ENCODE peak calls at places on chromosomes 12 and 14, in seven cellular contexts. One of them, this sample, is unnamed.
A peak's percentile ranks its signal among the peaks of the same experiment; 100 is the strongest.

GRCh38 chr14:52473557-52473956 is 78.7 kb downstream of the TXNDC16 start:
- DNase-seq in NB4: peak; percentile 46
- DNase-seq in Caco-2: peak; percentile 22
- DNase-seq in CD8-positive, alpha-beta T cell: no peak
- DNase-seq in stomach: no peak
- DNase-seq in lower lobe of right lung: no peak
- DNase-seq in dorsolateral prefrontal cortex: no peak
- DNase-seq in this sample: no peak

GRCh38 chr14:104681689-104682074 is 7.7 kb upstream of the INF2 start:
- DNase-seq in dorsolateral prefrontal cortex: peak; percentile 84
- DNase-seq in lower lobe of right lung: peak; percentile 87
- DNase-seq in NB4: no peak
- DNase-seq in stomach: peak; percentile 92
- DNase-seq in Caco-2: peak; percentile 42
- DNase-seq in CD8-positive, alpha-beta T cell: no peak
- DNase-seq in this sample: no peak

GRCh38 chr12:46959484-46959883 is 119.9 kb upstream of the PCED1B start:
- DNase-seq in Caco-2: no peak
- DNase-seq in CD8-positive, alpha-beta T cell: no peak
- DNase-seq in NB4: peak; percentile 17
- DNase-seq in lower lobe of right lung: no peak
- DNase-seq in dorsolateral prefrontal cortex: no peak
- DNase-seq in stomach: no peak
- DNase-seq in this sample: no peak

GRCh38 chr12:127340381-127340780 is 926.6 kb upstream of the TMEM132C start:
- DNase-seq in dorsolateral prefrontal cortex: no peak
- DNase-seq in lower lobe of right lung: no peak
- DNase-seq in Caco-2: no peak
- DNase-seq in stomach: no peak
- DNase-seq in NB4: no peak
- DNase-seq in CD8-positive, alpha-beta T cell: no peak
- DNase-seq in this sample: no peak

GRCh38 chr12:49964849-49965624 is 3.4 kb downstream of the AQP5 start:
- DNase-seq in CD8-positive, alpha-beta T cell: no peak
- DNase-seq in stomach: no peak
- DNase-seq in NB4: no peak
- DNase-seq in dorsolateral prefrontal cortex: peak; percentile 41
- DNase-seq in lower lobe of right lung: no peak
- DNase-seq in Caco-2: no peak
- DNase-seq in this sample: no peak

GRCh38 chr14:76656592-76656991 is 104.7 kb upstream of the VASH1 start:
- DNase-seq in CD8-positive, alpha-beta T cell: no peak
- DNase-seq in dorsolateral prefrontal cortex: no peak
- DNase-seq in lower lobe of right lung: no peak
- DNase-seq in stomach: no peak
- DNase-seq in NB4: no peak
- DNase-seq in Caco-2: no peak
- DNase-seq in this sample: no peak

GRCh38 chr12:1281683-1282366 is 290.8 kb downstream of the ERC1 start:
- DNase-seq in stomach: no peak
- DNase-seq in NB4: no peak
- DNase-seq in Caco-2: no peak
- DNase-seq in CD8-positive, alpha-beta T cell: no peak
- DNase-seq in lower lobe of right lung: no peak
- DNase-seq in dorsolateral prefrontal cortex: no peak
- DNase-seq in this sample: no peak

GRCh38 chr12:120132863-120133385 is 16.4 kb upstream of the RAB35 start:
- DNase-seq in NB4: no peak
- DNase-seq in CD8-positive, alpha-beta T cell: no peak
- DNase-seq in dorsolateral prefrontal cortex: no peak
- DNase-seq in Caco-2: no peak
- DNase-seq in stomach: peak; percentile 43
- DNase-seq in lower lobe of right lung: no peak
- DNase-seq in this sample: no peak

GRCh38 chr14:105927094-105927475 is 400.7 kb downstream of the TMEM121 start:
- DNase-seq in NB4: no peak
- DNase-seq in stomach: no peak
- DNase-seq in dorsolateral prefrontal cortex: peak; percentile 35
- DNase-seq in CD8-positive, alpha-beta T cell: no peak
- DNase-seq in lower lobe of right lung: peak; percentile 33
- DNase-seq in Caco-2: no peak
- DNase-seq in this sample: no peak

GRCh38 chr12:106149096-106149784 is 10.5 kb upstream of the NUAK1 start:
- DNase-seq in CD8-positive, alpha-beta T cell: no peak
- DNase-seq in dorsolateral prefrontal cortex: no peak
- DNase-seq in Caco-2: peak; percentile 57
- DNase-seq in stomach: no peak
- DNase-seq in NB4: peak; percentile 37
- DNase-seq in lower lobe of right lung: no peak
- DNase-seq in this sample: no peak

GRCh38 chr12:130850418-130851021 is 11.5 kb upstream of the STX2 start:
- DNase-seq in stomach: no peak
- DNase-seq in CD8-positive, alpha-beta T cell: no peak
- DNase-seq in Caco-2: no peak
- DNase-seq in NB4: no peak
- DNase-seq in lower lobe of right lung: no peak
- DNase-seq in dorsolateral prefrontal cortex: no peak
- DNase-seq in this sample: no peak

GRCh38 chr14:68932219-68932618 is 46.9 kb downstream of the ACTN1 start:
- DNase-seq in stomach: no peak
- DNase-seq in NB4: no peak
- DNase-seq in dorsolateral prefrontal cortex: no peak
- DNase-seq in CD8-positive, alpha-beta T cell: no peak
- DNase-seq in lower lobe of right lung: no peak
- DNase-seq in Caco-2: no peak
- DNase-seq in this sample: no peak

GRCh38 chr14:97306133-97306784 is 509.1 kb downstream of the VRK1 start:
- DNase-seq in NB4: no peak
- DNase-seq in stomach: no peak
- DNase-seq in dorsolateral prefrontal cortex: no peak
- DNase-seq in CD8-positive, alpha-beta T cell: no peak
- DNase-seq in Caco-2: no peak
- DNase-seq in lower lobe of right lung: no peak
- DNase-seq in this sample: no peak

GRCh38 chr14:21882226-21882625 is 208.6 kb upstream of the OR4E1 start:
- DNase-seq in stomach: no peak
- DNase-seq in dorsolateral prefrontal cortex: no peak
- DNase-seq in Caco-2: no peak
- DNase-seq in CD8-positive, alpha-beta T cell: no peak
- DNase-seq in lower lobe of right lung: no peak
- DNase-seq in NB4: no peak
- DNase-seq in this sample: no peak

GRCh38 chr12:45708363-45708762 is 21.1 kb upstream of the ARID2 start:
- DNase-seq in stomach: no peak
- DNase-seq in CD8-positive, alpha-beta T cell: no peak
- DNase-seq in Caco-2: no peak
- DNase-seq in NB4: no peak
- DNase-seq in lower lobe of right lung: no peak
- DNase-seq in dorsolateral prefrontal cortex: no peak
- DNase-seq in this sample: no peak

GRCh38 chr14:99069946-99070345 is 202.1 kb downstream of the BCL11B start:
- DNase-seq in stomach: no peak
- DNase-seq in CD8-positive, alpha-beta T cell: no peak
- DNase-seq in dorsolateral prefrontal cortex: no peak
- DNase-seq in lower lobe of right lung: no peak
- DNase-seq in NB4: no peak
- DNase-seq in Caco-2: no peak
- DNase-seq in this sample: no peak

GRCh38 chr14:103625361-103626095 is 3.5 kb upstream of the KLC1 start:
- DNase-seq in stomach: no peak
- DNase-seq in Caco-2: no peak
- DNase-seq in NB4: peak; percentile 61
- DNase-seq in dorsolateral prefrontal cortex: no peak
- DNase-seq in lower lobe of right lung: no peak
- DNase-seq in CD8-positive, alpha-beta T cell: peak; percentile 55
- DNase-seq in this sample: no peak

DNA sequence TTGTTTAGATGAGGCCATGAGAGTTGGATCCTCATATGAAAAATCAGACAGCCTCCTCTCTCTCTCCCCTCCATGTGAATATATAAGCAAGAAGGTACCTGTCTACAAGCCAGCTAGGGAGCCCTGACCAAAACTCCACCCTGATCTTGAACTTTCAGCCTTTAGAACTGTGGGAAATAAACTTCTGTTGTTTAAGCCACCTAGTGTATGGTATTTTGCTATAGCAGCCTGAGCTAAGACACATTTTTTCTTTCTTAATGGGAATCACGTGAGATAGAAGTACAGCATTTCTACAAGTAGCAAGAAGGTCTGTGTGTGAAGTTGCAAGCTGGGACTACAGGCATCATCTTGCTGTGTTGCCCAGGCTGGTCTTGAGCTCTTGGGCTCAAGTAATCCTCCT is 16.3 kb upstream of the ABHD12B start:
- DNase-seq in lower lobe of right lung: no peak
- DNase-seq in dorsolateral prefrontal cortex: no peak
- DNase-seq in stomach: no peak
- DNase-seq in Caco-2: no peak
- DNase-seq in CD8-positive, alpha-beta T cell: no peak
- DNase-seq in NB4: no peak
- DNase-seq in this sample: no peak
- TF ChIP-seq CTCF in lower lobe of right lung: no peak
- TF ChIP-seq CTCF in dorsolateral prefrontal cortex: no peak
- TF ChIP-seq CTCF in stomach: no peak
- TF ChIP-seq CTCF in Caco-2: no peak
- TF ChIP-seq CTCF in CD8-positive, alpha-beta T cell: no peak
- TF ChIP-seq CTCF in NB4: no peak
- TF ChIP-seq CTCF in this sample: no peak

GRCh38 chr14:101966742-101967141 is 2.4 kb downstream of the DYNC1H1 start:
- DNase-seq in Caco-2: no peak
- DNase-seq in CD8-positive, alpha-beta T cell: no peak
- DNase-seq in lower lobe of right lung: no peak
- DNase-seq in stomach: no peak
- DNase-seq in NB4: no peak
- DNase-seq in dorsolateral prefrontal cortex: no peak
- DNase-seq in this sample: no peak
- TF ChIP-seq CTCF in Caco-2: no peak
- TF ChIP-seq CTCF in CD8-positive, alpha-beta T cell: no peak
- TF ChIP-seq CTCF in lower lobe of right lung: no peak
- TF ChIP-seq CTCF in stomach: no peak
- TF ChIP-seq CTCF in NB4: no peak
- TF ChIP-seq CTCF in dorsolateral prefrontal cortex: no peak
- TF ChIP-seq CTCF in this sample: no peak

GRCh38 chr14:50037240-50037639 is 79.1 kb downstream of the VCPKMT start:
- DNase-seq in stomach: no peak
- DNase-seq in CD8-positive, alpha-beta T cell: no peak
- DNase-seq in Caco-2: no peak
- DNase-seq in NB4: no peak
- DNase-seq in dorsolateral prefrontal cortex: no peak
- DNase-seq in lower lobe of right lung: no peak
- DNase-seq in this sample: no peak

GRCh38 chr14:50039120-50039517 is 77.3 kb downstream of the VCPKMT start:
- DNase-seq in NB4: no peak
- DNase-seq in stomach: no peak
- DNase-seq in CD8-positive, alpha-beta T cell: no peak
- DNase-seq in lower lobe of right lung: no peak
- DNase-seq in dorsolateral prefrontal cortex: no peak
- DNase-seq in Caco-2: no peak
- DNase-seq in this sample: no peak

GRCh38 chr14:50039734-50040400 is 76.5 kb downstream of the VCPKMT start:
- DNase-seq in CD8-positive, alpha-beta T cell: no peak
- DNase-seq in NB4: peak; percentile 85
- DNase-seq in stomach: no peak
- DNase-seq in dorsolateral prefrontal cortex: no peak
- DNase-seq in lower lobe of right lung: peak; percentile 85
- DNase-seq in Caco-2: peak; percentile 42
- DNase-seq in this sample: no peak

GRCh38 chr14:50037837-50038236 is 78.5 kb downstream of the VCPKMT start:
- DNase-seq in stomach: no peak
- DNase-seq in Caco-2: no peak
- DNase-seq in CD8-positive, alpha-beta T cell: no peak
- DNase-seq in NB4: no peak
- DNase-seq in lower lobe of right lung: peak; percentile 55
- DNase-seq in dorsolateral prefrontal cortex: no peak
- DNase-seq in this sample: no peak

DNA sequence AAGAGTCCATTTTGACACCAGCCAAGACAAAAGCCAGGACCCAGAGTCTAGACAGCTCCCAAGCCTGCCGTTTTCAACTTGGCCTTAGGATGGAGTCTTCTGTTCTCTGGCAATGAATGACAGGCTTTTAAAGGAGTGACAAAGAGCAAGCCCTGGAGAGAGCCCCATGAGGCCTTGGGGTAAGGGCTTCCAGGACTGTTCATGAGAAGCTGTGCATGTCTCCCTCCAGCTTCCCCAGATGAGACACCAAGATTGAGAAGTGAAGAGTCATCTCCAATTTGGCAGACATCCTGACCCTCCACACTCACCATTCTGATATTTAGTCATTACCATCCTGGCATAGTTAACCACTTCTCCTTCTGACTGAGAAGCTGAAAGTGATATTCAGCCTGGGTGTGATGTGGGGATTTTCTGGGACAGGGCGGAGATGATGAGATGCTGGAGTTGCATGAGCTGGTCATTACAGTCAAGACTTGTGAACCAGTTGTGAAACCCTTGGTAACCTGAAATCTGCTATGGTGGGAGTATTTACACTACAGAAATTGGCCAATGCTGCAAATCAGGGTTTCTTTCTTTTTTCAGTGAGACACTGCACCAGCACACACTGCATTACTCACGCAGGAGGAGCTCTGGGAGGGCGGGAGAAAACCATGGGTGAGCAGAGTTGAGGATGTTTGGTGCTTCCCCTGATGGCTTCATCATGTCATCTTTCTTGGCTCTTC is 77.8 kb downstream of the VCPKMT start:
- DNase-seq in dorsolateral prefrontal cortex: no peak
- DNase-seq in NB4: peak; percentile 82
- DNase-seq in Caco-2: no peak
- DNase-seq in lower lobe of right lung: no peak
- DNase-seq in CD8-positive, alpha-beta T cell: no peak
- DNase-seq in stomach: no peak
- DNase-seq in this sample: no peak
- TF ChIP-seq CTCF in dorsolateral prefrontal cortex: no peak
- TF ChIP-seq CTCF in NB4: no peak
- TF ChIP-seq CTCF in Caco-2: no peak
- TF ChIP-seq CTCF in lower lobe of right lung: no peak
- TF ChIP-seq CTCF in CD8-positive, alpha-beta T cell: no peak
- TF ChIP-seq CTCF in stomach: no peak
- TF ChIP-seq CTCF in this sample: no peak

DNA sequence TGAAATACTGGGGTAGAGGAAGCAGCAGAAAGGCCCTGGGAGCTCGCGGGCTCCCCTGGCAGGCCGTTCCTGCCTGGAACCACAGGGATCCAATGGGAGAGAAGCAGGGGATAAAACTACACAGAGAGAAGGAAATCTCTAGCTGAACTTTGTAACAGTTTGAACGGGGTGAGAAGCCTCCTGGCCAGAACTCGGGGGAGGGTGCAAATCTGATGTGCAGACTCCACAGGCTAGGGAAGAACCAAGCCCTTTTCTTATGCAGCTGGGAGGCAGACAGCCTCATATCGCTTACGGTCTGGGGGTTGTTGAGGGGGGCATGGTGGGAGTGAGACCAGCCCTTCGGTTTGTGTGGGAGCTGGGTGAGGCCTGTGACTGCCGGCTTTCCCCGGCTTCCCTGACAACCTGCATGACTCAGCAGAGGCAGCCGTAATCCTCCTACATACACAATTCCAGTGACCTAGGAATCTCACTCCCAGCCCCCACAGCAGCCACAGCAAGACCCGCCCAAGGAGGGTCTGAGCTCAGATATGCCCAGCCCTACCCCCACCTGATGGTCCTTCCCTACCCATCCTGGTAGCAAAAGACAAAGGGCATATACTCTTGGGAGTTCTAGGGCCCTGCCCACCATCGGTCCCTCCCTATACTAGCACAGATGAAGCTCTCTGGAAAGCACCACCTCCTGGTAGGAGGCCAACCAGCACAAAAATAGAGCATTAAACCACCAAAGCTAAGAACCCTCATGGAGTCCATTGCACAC is 143.0 kb downstream of the TMTC1 start:
- DNase-seq in CD8-positive, alpha-beta T cell: no peak
- DNase-seq in Caco-2: no peak
- DNase-seq in dorsolateral prefrontal cortex: no peak
- DNase-seq in NB4: no peak
- DNase-seq in lower lobe of right lung: no peak
- DNase-seq in stomach: no peak
- DNase-seq in this sample: no peak
- TF ChIP-seq CTCF in CD8-positive, alpha-beta T cell: no peak
- TF ChIP-seq CTCF in Caco-2: no peak
- TF ChIP-seq CTCF in dorsolateral prefrontal cortex: no peak
- TF ChIP-seq CTCF in NB4: no peak
- TF ChIP-seq CTCF in lower lobe of right lung: no peak
- TF ChIP-seq CTCF in stomach: no peak
- TF ChIP-seq CTCF in this sample: no peak

This sample was measured in natural killer cell.